ENCODE peak calls at places on chromosomes 2 and 18, in four cellular contexts. R, Z, M and Y are unnamed samples.

GRCh38 chr2:216478151-216478550 is 20.5 kb upstream of the RPL37A start:
- DNase-seq in Z (no peak), M (no peak), R (no peak), Y (no peak)

GRCh38 chr2:11746807-11747459 is 501 bp downstream of the LPIN1 start:
- DNase-seq in M (peak; percentile 41), Z (peak; percentile 31), R (no peak), Y (no peak)

GRCh38 chr2:165055081-165055879 is 100.0 kb upstream of the SLC38A11 start:
- DNase-seq in R (no peak), Z (no peak), M (no peak), Y (no peak)

GRCh38 chr2:220277445-220277960 is 650.1 kb downstream of the SLC4A3 start:
- DNase-seq in R (no peak), M (peak; percentile 84), Z (peak; percentile 50), Y (peak; percentile 89)

GRCh38 chr2:23414106-23414505 is 29.1 kb downstream of the KLHL29 start:
- DNase-seq in R (no peak), M (no peak), Z (no peak), Y (no peak)

GRCh38 chr2:215773728-215774127 is 239.6 kb downstream of the MREG start:
- DNase-seq in R (no peak), Z (no peak), M (no peak), Y (no peak)

GRCh38 chr2:4507706-4508105 is 804.3 kb downstream of the DCDC2C start:
- DNase-seq in Z (no peak), M (no peak), R (no peak), Y (no peak)

GRCh38 chr2:20333738-20334137 is 16.9 kb downstream of the PUM2 start:
- DNase-seq in M (no peak), Z (no peak), R (no peak), Y (no peak)

GRCh38 chr2:40027968-40028367 is 248.9 kb upstream of the THUMPD2 start:
- DNase-seq in M (no peak), Z (no peak), R (no peak), Y (no peak)

GRCh38 chr2:190065839-190066238 is 3.3 kb upstream of the MSTN start:
- DNase-seq in Z (no peak), R (no peak), M (no peak), Y (no peak)

GRCh38 chr2:28408764-28409599 is 16.3 kb downstream of the FOSL2 start:
- DNase-seq in R (no peak), Z (no peak), M (no peak), Y (peak; percentile 73)

GRCh38 chr2:120036145-120036544 is 23.3 kb downstream of the EPB41L5 start:
- DNase-seq in R (no peak), Z (no peak), M (no peak), Y (no peak)

GRCh38 chr2:16613475-16613874 is 52.2 kb downstream of the CYRIA start:
- DNase-seq in R (no peak), M (no peak), Z (no peak), Y (no peak)

GRCh38 chr2:56522605-56523089 is 338.9 kb downstream of the CCDC85A start:
- DNase-seq in R (no peak), Z (peak; percentile 27), M (peak; percentile 41), Y (no peak)

GRCh38 chr2:133561045-133561852 is 7.0 kb downstream of the NCKAP5 start:
- DNase-seq in Z (no peak), M (no peak), R (peak; percentile 29), Y (no peak)

GRCh38 chr18:46719388-46719787 is 37.5 kb downstream of the ST8SIA5 start:
- DNase-seq in Z (no peak), R (no peak), M (no peak), Y (no peak)

GRCh38 chr2:56892381-56892780 is 708.6 kb downstream of the CCDC85A start:
- DNase-seq in R (no peak), Z (no peak), M (no peak), Y (no peak)

GRCh38 chr2:219702796-219703545 is 75.5 kb downstream of the SLC4A3 start:
- DNase-seq in Z (no peak), R (no peak), M (no peak), Y (no peak)

GRCh38 chr2:125573432-125573831 is 1082.5 kb upstream of the GYPC start:
- DNase-seq in R (no peak), M (no peak), Z (no peak), Y (no peak)

GRCh38 chr2:106094101-106094860 is 99.8 kb downstream of the UXS1 start:
- DNase-seq in Z (no peak), R (no peak), M (no peak), Y (no peak)

GRCh38 chr18:58044370-58045264 is 591 bp downstream of the NEDD4L start:
- DNase-seq in R (peak; percentile 35), Z (peak; percentile 22), M (peak; percentile 52), Y (peak; percentile 78)

GRCh38 chr2:111037136-111037535 is 83.6 kb upstream of the BCL2L11 start:
- DNase-seq in R (no peak), Z (no peak), M (no peak), Y (no peak)

GRCh38 chr2:54726431-54726830 is 3.0 kb downstream of the EML6 start:
- DNase-seq in M (no peak), R (no peak), Z (no peak), Y (no peak)

GRCh38 chr2:41722668-41723369 is 325.0 kb upstream of the PKDCC start:
- DNase-seq in M (no peak), R (no peak), Z (peak; percentile 21), Y (no peak)

GRCh38 chr18:37346048-37346447 is 219.6 kb downstream of the CELF4 start:
- DNase-seq in M (no peak), R (no peak), Z (no peak), Y (no peak)

GRCh38 chr18:58221060-58221725 is 177.2 kb downstream of the NEDD4L start:
- DNase-seq in M (peak; percentile 84), R (no peak), Z (no peak), Y (no peak)

GRCh38 chr2:236293241-236293810 is 29.1 kb upstream of the ASB18 start:
- DNase-seq in M (no peak), Z (no peak), R (no peak), Y (no peak)

GRCh38 chr2:177064417-177064816 is 148.2 kb upstream of the HNRNPA3 start:
- DNase-seq in M (no peak), Z (no peak), R (no peak), Y (no peak)

GRCh38 chr18:44969214-44969842 is 288.6 kb downstream of the SETBP1 start:
- DNase-seq in M (peak; percentile 43), Z (no peak), R (no peak), Y (no peak)

DNA sequence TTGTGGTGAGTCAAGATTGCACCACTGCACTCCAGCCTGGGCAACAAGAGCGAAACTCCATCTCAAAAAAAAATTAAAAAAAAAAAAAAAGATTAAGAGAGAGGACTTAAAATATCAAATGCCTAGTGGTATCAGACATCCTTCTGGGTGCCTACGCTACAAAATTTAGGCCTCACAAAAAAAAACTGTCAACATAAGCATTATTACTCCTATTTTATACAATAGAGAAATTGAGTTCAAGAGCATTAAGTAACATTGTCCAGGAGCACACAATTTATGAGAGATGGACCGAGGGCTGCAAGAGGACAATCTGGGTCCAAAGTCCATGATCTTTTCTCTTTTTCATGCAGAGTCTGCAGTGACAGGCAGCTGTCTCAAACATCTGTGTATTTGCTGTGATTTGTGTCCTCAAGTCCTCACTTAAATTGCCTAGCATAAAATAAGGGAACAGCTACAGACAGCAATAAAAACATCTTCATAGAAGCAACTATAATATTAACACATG is 62.4 kb downstream of the OSR1 start:
- DNase-seq in Z (no peak), R (no peak), M (no peak), Y (no peak)
- H3K4me1 ChIP-seq in Z (peaks cover 16% of the 10 kb centered on the region), R (peaks cover 3% of the 10 kb centered on the region), M (no peaks in the 10 kb centered on the region), Y (no peaks in the 10 kb centered on the region)

GRCh38 chr2:66896151-66896550 is 461.2 kb downstream of the MEIS1 start:
- DNase-seq in R (no peak), Z (no peak), M (no peak), Y (no peak)

GRCh38 chr2:66897676-66898280 is 462.9 kb downstream of the MEIS1 start:
- DNase-seq in Z (no peak), M (no peak), R (no peak), Y (no peak)

GRCh38 chr2:66899648-66900047 is 464.7 kb downstream of the MEIS1 start:
- DNase-seq in R (no peak), M (no peak), Z (no peak), Y (no peak)

GRCh38 chr2:66899109-66899508 is 464.2 kb downstream of the MEIS1 start:
- DNase-seq in M (no peak), R (no peak), Z (no peak), Y (no peak)

DNA sequence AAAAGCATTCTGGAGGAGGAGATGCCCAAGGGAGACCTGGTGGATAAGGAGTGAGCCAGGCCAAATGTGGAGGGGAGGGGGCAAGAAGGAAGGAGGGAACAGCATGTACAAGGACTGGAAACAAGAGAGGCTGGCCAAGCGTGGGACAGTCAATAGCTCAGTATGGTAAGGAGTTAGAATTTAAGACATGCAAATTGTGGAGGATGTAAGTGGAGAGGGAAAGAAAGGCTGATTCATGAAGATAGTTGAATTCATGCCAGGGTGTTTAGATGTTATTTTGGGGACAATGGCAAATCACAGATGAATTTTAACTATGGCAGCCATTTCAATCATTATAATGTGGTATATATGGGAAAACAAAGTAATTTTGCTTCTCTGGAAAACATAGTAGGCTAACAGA is 462.3 kb downstream of the MEIS1 start:
- DNase-seq in Z (no peak), M (no peak), R (no peak), Y (no peak)
- H3K27ac ChIP-seq in Z (no peak overlapping the region), M (no peak overlapping the region), R (no peak overlapping the region), Y (no peak overlapping the region)

GRCh38 chr18:55418439-55418838 is 169.6 kb downstream of the TCF4 start:
- DNase-seq in Z (no peak), M (no peak), R (no peak), Y (no peak)

GRCh38 chr18:55419132-55419938 is 168.7 kb downstream of the TCF4 start:
- DNase-seq in M (no peak), R (no peak), Z (no peak), Y (no peak)

GRCh38 chr18:55420665-55420964 is 167.4 kb downstream of the TCF4 start:
- DNase-seq in M (no peak), R (no peak), Z (no peak), Y (no peak)

GRCh38 chr18:55420977-55421611 is 166.9 kb downstream of the TCF4 start:
- DNase-seq in M (no peak), R (no peak), Z (no peak), Y (no peak)

GRCh38 chr18:55419939-55420664 is 167.9 kb downstream of the TCF4 start:
- DNase-seq in M (no peak), R (no peak), Z (no peak), Y (no peak)
- H3K4me1 ChIP-seq in M (no peaks in the 10 kb centered on the region), R (peaks cover 18% of the 10 kb centered on the region), Z (peaks cover 61% of the 10 kb centered on the region), Y (no peaks in the 10 kb centered on the region)

GRCh38 chr2:143632751-143633374 is 503.6 kb downstream of the ARHGAP15 start:
- DNase-seq in R (no peak), Z (no peak), M (no peak), Y (no peak)
- H3K27ac ChIP-seq in R (no peak overlapping the region), Z (no peak overlapping the region), M (no peak overlapping the region), Y (no peak overlapping the region)

GRCh38 chr2:160751021-160751420 is 257.4 kb upstream of the RBMS1 start:
- DNase-seq in M (no peak), Z (no peak), R (no peak), Y (no peak)
- H3K4me1 ChIP-seq in M (no peaks in the 10 kb centered on the region), Z (peaks cover 9% of the 10 kb centered on the region), R (no peaks in the 10 kb centered on the region), Y (peaks cover 2% of the 10 kb centered on the region)

GRCh38 chr2:101815739-101816391 is 118.4 kb downstream of the MAP4K4 start:
- DNase-seq in R (no peak), Z (peak; percentile 33), M (no peak), Y (no peak)

GRCh38 chr2:101815154-101815553 is 117.6 kb downstream of the MAP4K4 start:
- DNase-seq in M (no peak), R (no peak), Z (no peak), Y (no peak)

GRCh38 chr2:101817488-101817887 is 120.0 kb downstream of the MAP4K4 start:
- DNase-seq in Z (no peak), R (no peak), M (no peak), Y (no peak)

GRCh38 chr2:101814752-101815151 is 117.2 kb downstream of the MAP4K4 start:
- DNase-seq in Z (no peak), M (no peak), R (no peak), Y (no peak)

GRCh38 chr2:101816598-101816997 is 119.1 kb downstream of the MAP4K4 start:
- DNase-seq in M (no peak), Z (no peak), R (no peak), Y (no peak)
- H3K27ac ChIP-seq in M (no peak overlapping the region), Z (peak overlapping the region; percentile 60), R (peak overlapping the region; percentile 22), Y (no peak overlapping the region)